ENCODE peak calls at places on chromosome 17, in eight cellular contexts. L is osteoblast, I is fibroblast of lung, N is hepatocyte, J is mammary epithelial cell, Y is astrocyte, K is GM23338, C is neural progenitor cell. G is an unnamed sample.

GRCh38 chr17:29100296-29100695 is 57.4 kb downstream of the PIPOX start:
- DNase-seq in K (no peak), Y (no peak), N (no peak), I (no peak), J (no peak), L (no peak), C (no peak), G (no peak)

GRCh38 chr17:74206332-74206818 is 2.9 kb downstream of the RPL38 start:
- DNase-seq in Y (no peak), K (no peak), C (no peak), J (no peak), N (no peak), I (peak; percentile 17), L (no peak), G (no peak)

GRCh38 chr17:69144621-69145255 is 3.0 kb upstream of the ABCA6 start:
- DNase-seq in I (no peak), C (no peak), N (no peak), K (no peak), Y (no peak), J (no peak), L (no peak), G (no peak)

GRCh38 chr17:82458885-82459424 is 414 bp downstream of the NARF start:
- DNase-seq in L (peak; percentile 91), I (peak; percentile 34), K (peak; percentile 52), N (peak; percentile 50), Y (peak; percentile 16), C (peak; percentile 58), J (peak; percentile 11), G (no peak)

GRCh38 chr17:16944334-16945140 is 27.4 kb downstream of the TNFRSF13B start:
- DNase-seq in C (peak; percentile 0), Y (no peak), L (peak; percentile 42), I (no peak), N (no peak), K (no peak), J (no peak), G (no peak)

GRCh38 chr17:76504117-76504516 is 2.9 kb upstream of the RHBDF2 start:
- DNase-seq in C (peak; percentile 33), I (no peak), L (no peak), N (peak; percentile 3), J (no peak), K (no peak), Y (no peak), G (no peak)

GRCh38 chr17:73274490-73274889 is 12.8 kb upstream of the CPSF4L start:
- DNase-seq in J (no peak), C (no peak), N (no peak), Y (no peak), I (no peak), K (no peak), L (no peak), G (no peak)

GRCh38 chr17:27550974-27551505 is 79.9 kb upstream of the LGALS9 start:
- DNase-seq in C (no peak), Y (no peak), K (no peak), J (no peak), L (no peak), I (no peak), N (no peak), G (no peak)

GRCh38 chr17:32350662-32351418 is 883 bp downstream of the ZNF207 start:
- DNase-seq in Y (peak; percentile 50), K (peak; percentile 49), I (peak; percentile 60), L (no peak), J (peak; percentile 63), N (peak; percentile 71), C (peak; percentile 50), G (peak; percentile 62)

GRCh38 chr17:10756604-10757003 is 26.8 kb upstream of the TMEM220 start:
- DNase-seq in I (no peak), C (no peak), K (no peak), N (no peak), Y (no peak), L (no peak), J (no peak), G (no peak)

DNA sequence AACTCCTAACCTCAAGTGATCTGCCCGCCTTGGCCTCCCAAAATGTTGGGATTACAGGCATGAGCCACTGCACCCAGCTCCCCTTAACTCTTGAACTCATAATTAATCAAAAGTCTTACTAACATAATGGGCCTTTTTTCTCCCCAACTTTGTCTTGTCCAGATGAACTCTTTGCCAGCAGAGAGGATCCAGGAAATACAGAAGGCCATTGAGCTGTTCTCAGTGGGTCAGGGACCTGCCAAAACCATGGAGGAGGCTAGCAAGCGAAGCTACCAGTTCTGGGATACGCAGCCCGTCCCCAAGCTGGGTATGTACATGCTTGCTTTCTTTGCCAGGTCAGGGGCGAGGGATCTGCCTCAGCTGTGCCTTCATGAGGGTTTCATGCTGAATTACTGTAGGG is 25.2 kb downstream of the NMT1 start:
- DNase-seq in Y (no peak), N (no peak), I (no peak), L (no peak), C (no peak), J (no peak), K (no peak), G (no peak)
- TF ChIP-seq CTCF in Y (no peak), N (no peak), I (no peak), L (no peak), C (no peak), J (no peak), K (no peak), G (no peak)

GRCh38 chr17:81403040-81403467 is 7.8 kb downstream of the BAHCC1 start:
- DNase-seq in N (no peak), C (peak; percentile 60), I (no peak), J (no peak), L (no peak), K (peak; percentile 60), Y (no peak), G (no peak)
- H3K4me2 ChIP-seq in N (peak overlapping the region; percentile 95), C (peak overlapping the region; percentile 87), I (peak overlapping the region; percentile 84), J (no peak overlapping the region), L (peak overlapping the region; percentile 84), K (peak overlapping the region; percentile 63), Y (peak overlapping the region; percentile 64), G (no peak overlapping the region)

GRCh38 chr17:38733315-38734234 is 3.4 kb downstream of the CISD3 start:
- DNase-seq in K (peak; percentile 73), J (no peak), Y (no peak), L (peak; percentile 57), N (no peak), I (no peak), C (no peak), G (peak; percentile 52)
- TF ChIP-seq CTCF in K (peak; percentile 58), J (peak; percentile 12), Y (no peak), L (no peak), N (peak; percentile 24), I (no peak), C (peak; percentile 19), G (peak; percentile 59)

DNA sequence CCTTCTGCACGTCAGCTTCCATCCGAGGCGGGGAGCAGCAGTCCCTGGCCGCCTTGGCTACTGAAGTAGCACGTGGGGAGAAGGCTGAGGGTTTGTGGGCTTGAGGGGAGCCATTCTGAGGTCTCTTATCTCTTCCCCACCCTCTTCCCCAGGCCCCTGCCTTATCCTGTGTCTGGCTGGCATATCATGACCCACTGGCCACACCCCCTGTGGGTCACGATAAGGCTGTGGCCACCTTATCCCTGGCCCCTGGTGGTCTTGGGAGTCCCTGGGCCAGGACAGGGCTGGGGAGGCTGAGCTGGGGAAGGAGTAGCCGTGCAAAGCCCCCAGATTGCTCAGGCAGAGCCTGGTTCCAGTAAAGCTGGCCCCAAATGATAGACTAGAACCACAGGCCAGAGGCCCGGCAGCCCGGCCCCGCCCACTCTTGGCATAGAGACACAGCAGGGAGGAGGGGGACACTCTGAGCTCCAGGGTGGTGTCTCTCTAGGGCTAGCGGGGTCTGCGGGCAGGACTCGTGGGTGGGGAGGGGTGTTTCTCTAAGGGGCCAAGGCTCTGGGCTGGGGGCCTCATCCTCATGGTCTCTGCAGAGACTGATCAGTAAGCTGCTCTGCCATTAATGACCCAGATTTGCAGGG is 7.6 kb downstream of the SPNS2 start:
- DNase-seq in K (no peak), I (no peak), L (peak; percentile 88), C (no peak), Y (no peak), N (no peak), J (no peak), G (no peak)
- H3K4me2 ChIP-seq in K (no peak overlapping the region), I (no peak overlapping the region), L (no peak overlapping the region), C (no peak overlapping the region), Y (no peak overlapping the region), N (no peak overlapping the region), J (no peak overlapping the region), G (no peak overlapping the region)

DNA sequence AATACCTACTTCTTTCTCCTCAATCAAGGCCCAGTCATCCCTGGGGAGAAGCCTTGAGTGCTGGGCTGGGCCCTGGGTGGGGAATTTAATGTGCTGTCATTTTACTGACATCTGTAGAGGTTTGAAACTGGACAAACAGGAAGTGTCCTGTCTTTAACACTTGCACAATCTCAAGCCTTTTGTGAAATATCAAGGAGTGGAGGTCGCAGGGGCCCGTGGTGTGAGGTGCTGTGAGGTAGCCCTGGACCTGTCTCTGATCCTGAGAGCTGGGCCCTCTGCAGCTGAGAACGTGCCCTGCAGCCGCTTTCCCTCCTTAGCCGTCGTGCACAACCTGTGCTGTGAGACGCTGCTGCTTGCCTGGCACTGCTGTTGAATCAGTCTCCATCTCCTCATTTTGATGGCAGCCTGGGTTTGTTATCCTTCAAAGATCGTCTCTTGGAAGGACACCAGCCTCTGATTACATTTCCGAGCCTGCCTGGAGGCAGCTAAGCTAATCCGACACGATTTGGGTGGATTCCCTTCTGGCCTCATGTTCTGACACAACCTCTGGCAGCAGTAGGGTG is 29.9 kb downstream of the SMARCE1 start:
- DNase-seq in Y (no peak), J (peak; percentile 21), L (peak; percentile 34), N (no peak), I (no peak), K (peak; percentile 50), C (peak; percentile 16), G (no peak)
- TF ChIP-seq CTCF in Y (no peak), J (no peak), L (no peak), N (no peak), I (no peak), K (no peak), C (no peak), G (no peak)

DNA sequence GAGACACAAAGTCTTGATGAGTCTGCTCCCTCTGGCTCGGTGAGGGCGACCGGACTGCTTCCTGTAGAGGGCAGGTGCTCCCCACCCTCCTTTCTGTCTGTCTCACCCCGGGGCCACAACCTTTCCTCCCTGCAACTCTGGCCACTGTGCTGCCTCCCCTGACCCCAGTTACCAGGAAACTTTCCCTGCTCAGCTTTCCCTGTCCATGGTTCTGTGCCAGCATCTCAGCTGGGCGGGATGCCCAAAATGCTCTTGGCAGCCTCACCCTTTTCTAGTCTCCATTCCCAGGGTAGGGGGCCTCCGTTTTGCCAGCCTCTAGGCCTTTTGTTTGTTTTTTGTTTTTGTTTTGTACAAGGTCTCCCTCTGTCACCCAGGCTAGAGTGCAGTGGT is 1.4 kb downstream of the PLD2 start:
- DNase-seq in L (peak; percentile 81), J (no peak), I (no peak), Y (no peak), C (no peak), K (no peak), N (no peak), G (no peak)
- H3K4me2 ChIP-seq in L (no peak overlapping the region), J (peak overlapping the region; percentile 90), I (no peak overlapping the region), Y (peak overlapping the region; percentile 98), C (no peak overlapping the region), K (no peak overlapping the region), N (peak overlapping the region; percentile 82), G (no peak overlapping the region)

GRCh38 chr17:49817993-49818392 is 29.5 kb downstream of the KAT7 start:
- DNase-seq in N (no peak), K (no peak), I (no peak), L (no peak), C (no peak), J (no peak), Y (no peak), G (peak; percentile 84)
- TF ChIP-seq CTCF in N (no peak), K (no peak), I (no peak), L (no peak), C (no peak), J (no peak), Y (no peak), G (no peak)